ENCODE peak calls at places on chromosomes 7 and 10, in six cellular contexts. One of them, this sample, is unnamed.

GRCh38 chr10:105352827-105353226 is 711.7 kb downstream of the SORCS3 start:
- DNase-seq in SW480: no peak
- DNase-seq in midbrain: no peak
- DNase-seq in substantia nigra: no peak
- DNase-seq in activated T-helper 1 cell treated with Interleukin-2 at 50 U/mL for 16 hours: no peak
- DNase-seq in cerebellum: no peak
- DNase-seq in this sample: no peak

GRCh38 chr7:130669051-130669700 is 628 bp upstream of the COPG2 start:
- DNase-seq in SW480: peak; percentile 14
- DNase-seq in midbrain: peak; percentile 20
- DNase-seq in substantia nigra: no peak
- DNase-seq in activated T-helper 1 cell treated with Interleukin-2 at 50 U/mL for 16 hours: no peak
- DNase-seq in cerebellum: peak; percentile 9
- DNase-seq in this sample: no peak

GRCh38 chr7:50599385-50599784 is 34.2 kb upstream of the DDC start:
- DNase-seq in SW480: no peak
- DNase-seq in midbrain: no peak
- DNase-seq in substantia nigra: no peak
- DNase-seq in activated T-helper 1 cell treated with Interleukin-2 at 50 U/mL for 16 hours: no peak
- DNase-seq in cerebellum: no peak
- DNase-seq in this sample: no peak

GRCh38 chr10:72328045-72328828 is 26.5 kb downstream of the DNAJB12 start:
- DNase-seq in SW480: peak; percentile 73
- DNase-seq in midbrain: peak; percentile 82
- DNase-seq in substantia nigra: peak; percentile 39
- DNase-seq in activated T-helper 1 cell treated with Interleukin-2 at 50 U/mL for 16 hours: no peak
- DNase-seq in cerebellum: no peak
- DNase-seq in this sample: peak; percentile 52

GRCh38 chr7:99621271-99621670 is 4.5 kb downstream of the ZSCAN25 start:
- DNase-seq in SW480: no peak
- DNase-seq in midbrain: no peak
- DNase-seq in substantia nigra: no peak
- DNase-seq in activated T-helper 1 cell treated with Interleukin-2 at 50 U/mL for 16 hours: no peak
- DNase-seq in cerebellum: no peak
- DNase-seq in this sample: no peak

GRCh38 chr10:124641282-124642075 is 102.7 kb downstream of the FAM53B start:
- DNase-seq in SW480: no peak
- DNase-seq in midbrain: no peak
- DNase-seq in substantia nigra: no peak
- DNase-seq in activated T-helper 1 cell treated with Interleukin-2 at 50 U/mL for 16 hours: peak; percentile 13
- DNase-seq in cerebellum: no peak
- DNase-seq in this sample: no peak

GRCh38 chr7:111030358-111030735 is 60.6 kb upstream of the LRRN3 start:
- DNase-seq in SW480: no peak
- DNase-seq in midbrain: no peak
- DNase-seq in substantia nigra: no peak
- DNase-seq in activated T-helper 1 cell treated with Interleukin-2 at 50 U/mL for 16 hours: no peak
- DNase-seq in cerebellum: no peak
- DNase-seq in this sample: no peak

GRCh38 chr7:130392456-130392860 is 12.2 kb downstream of the CPA1 start:
- DNase-seq in SW480: no peak
- DNase-seq in midbrain: no peak
- DNase-seq in substantia nigra: no peak
- DNase-seq in activated T-helper 1 cell treated with Interleukin-2 at 50 U/mL for 16 hours: no peak
- DNase-seq in cerebellum: no peak
- DNase-seq in this sample: no peak

GRCh38 chr7:14717711-14718304 is 184.7 kb downstream of the DGKB start:
- DNase-seq in SW480: peak; percentile 62
- DNase-seq in midbrain: peak; percentile 53
- DNase-seq in substantia nigra: no peak
- DNase-seq in activated T-helper 1 cell treated with Interleukin-2 at 50 U/mL for 16 hours: no peak
- DNase-seq in cerebellum: peak; percentile 24
- DNase-seq in this sample: no peak

GRCh38 chr7:140358771-140359095 is 39.6 kb downstream of the SLC37A3 start:
- DNase-seq in SW480: no peak
- DNase-seq in midbrain: no peak
- DNase-seq in substantia nigra: no peak
- DNase-seq in activated T-helper 1 cell treated with Interleukin-2 at 50 U/mL for 16 hours: no peak
- DNase-seq in cerebellum: no peak
- DNase-seq in this sample: no peak

GRCh38 chr7:22791204-22792158 is 31.2 kb downstream of the TOMM7 start:
- DNase-seq in SW480: no peak
- DNase-seq in midbrain: no peak
- DNase-seq in substantia nigra: no peak
- DNase-seq in activated T-helper 1 cell treated with Interleukin-2 at 50 U/mL for 16 hours: no peak
- DNase-seq in cerebellum: no peak
- DNase-seq in this sample: no peak

GRCh38 chr7:51685794-51686193 is 369.2 kb upstream of the COBL start:
- DNase-seq in SW480: no peak
- DNase-seq in midbrain: no peak
- DNase-seq in substantia nigra: no peak
- DNase-seq in activated T-helper 1 cell treated with Interleukin-2 at 50 U/mL for 16 hours: no peak
- DNase-seq in cerebellum: no peak
- DNase-seq in this sample: no peak

GRCh38 chr10:70652761-70653657 is 19.3 kb upstream of the ADAMTS14 start:
- DNase-seq in SW480: no peak
- DNase-seq in midbrain: no peak
- DNase-seq in substantia nigra: no peak
- DNase-seq in activated T-helper 1 cell treated with Interleukin-2 at 50 U/mL for 16 hours: no peak
- DNase-seq in cerebellum: no peak
- DNase-seq in this sample: no peak

GRCh38 chr7:134678115-134678514 is 31.5 kb downstream of the BPGM start:
- DNase-seq in SW480: no peak
- DNase-seq in midbrain: no peak
- DNase-seq in substantia nigra: no peak
- DNase-seq in activated T-helper 1 cell treated with Interleukin-2 at 50 U/mL for 16 hours: no peak
- DNase-seq in cerebellum: no peak
- DNase-seq in this sample: no peak

GRCh38 chr10:11017575-11018425 is at the start of gene CELF2:
- DNase-seq in SW480: peak; percentile 67
- DNase-seq in midbrain: peak; percentile 40
- DNase-seq in substantia nigra: no peak
- DNase-seq in activated T-helper 1 cell treated with Interleukin-2 at 50 U/mL for 16 hours: peak; percentile 14
- DNase-seq in cerebellum: peak; percentile 84
- DNase-seq in this sample: peak; percentile 16

GRCh38 chr10:75345738-75346137 is 55.8 kb downstream of the ZNF503 start:
- DNase-seq in SW480: no peak
- DNase-seq in midbrain: no peak
- DNase-seq in substantia nigra: no peak
- DNase-seq in activated T-helper 1 cell treated with Interleukin-2 at 50 U/mL for 16 hours: no peak
- DNase-seq in cerebellum: no peak
- DNase-seq in this sample: no peak

GRCh38 chr7:4134631-4135030 is 547.5 kb upstream of the FOXK1 start:
- DNase-seq in SW480: no peak
- DNase-seq in midbrain: no peak
- DNase-seq in substantia nigra: no peak
- DNase-seq in activated T-helper 1 cell treated with Interleukin-2 at 50 U/mL for 16 hours: no peak
- DNase-seq in cerebellum: no peak
- DNase-seq in this sample: no peak

GRCh38 chr10:78597791-78598555 is 470.8 kb upstream of the ZMIZ1 start:
- DNase-seq in SW480: no peak
- DNase-seq in midbrain: no peak
- DNase-seq in substantia nigra: no peak
- DNase-seq in activated T-helper 1 cell treated with Interleukin-2 at 50 U/mL for 16 hours: no peak
- DNase-seq in cerebellum: no peak
- DNase-seq in this sample: no peak

GRCh38 chr10:129849452-129849750 is 114.7 kb downstream of the EBF3 start:
- DNase-seq in SW480: peak; percentile 49
- DNase-seq in midbrain: no peak
- DNase-seq in substantia nigra: no peak
- DNase-seq in activated T-helper 1 cell treated with Interleukin-2 at 50 U/mL for 16 hours: no peak
- DNase-seq in cerebellum: no peak
- DNase-seq in this sample: no peak

GRCh38 chr7:134632937-134633540 is 13.6 kb upstream of the BPGM start:
- DNase-seq in SW480: peak; percentile 49
- DNase-seq in midbrain: peak; percentile 38
- DNase-seq in substantia nigra: no peak
- DNase-seq in activated T-helper 1 cell treated with Interleukin-2 at 50 U/mL for 16 hours: no peak
- DNase-seq in cerebellum: peak; percentile 12
- DNase-seq in this sample: no peak

GRCh38 chr10:102509387-102509786 is 5.6 kb downstream of the SUFU start:
- DNase-seq in SW480: no peak
- DNase-seq in midbrain: no peak
- DNase-seq in substantia nigra: no peak
- DNase-seq in activated T-helper 1 cell treated with Interleukin-2 at 50 U/mL for 16 hours: no peak
- DNase-seq in cerebellum: no peak
- DNase-seq in this sample: no peak

GRCh38 chr10:127117125-127117524 is 79.3 kb downstream of the INSYN2A start:
- DNase-seq in SW480: peak; percentile 8
- DNase-seq in midbrain: peak; percentile 18
- DNase-seq in substantia nigra: no peak
- DNase-seq in activated T-helper 1 cell treated with Interleukin-2 at 50 U/mL for 16 hours: no peak
- DNase-seq in cerebellum: no peak
- DNase-seq in this sample: no peak

GRCh38 chr7:28419717-28420116 is 7.4 kb downstream of the CREB5 start:
- DNase-seq in SW480: no peak
- DNase-seq in midbrain: no peak
- DNase-seq in substantia nigra: no peak
- DNase-seq in activated T-helper 1 cell treated with Interleukin-2 at 50 U/mL for 16 hours: no peak
- DNase-seq in cerebellum: no peak
- DNase-seq in this sample: no peak

GRCh38 chr7:100367676-100368613 is 5.3 kb upstream of the PILRA start:
- DNase-seq in SW480: no peak
- DNase-seq in midbrain: no peak
- DNase-seq in substantia nigra: no peak
- DNase-seq in activated T-helper 1 cell treated with Interleukin-2 at 50 U/mL for 16 hours: no peak
- DNase-seq in cerebellum: peak; percentile 91
- DNase-seq in this sample: no peak

GRCh38 chr7:128405345-128406146 is 4.2 kb downstream of the IMPDH1 start:
- DNase-seq in SW480: no peak
- DNase-seq in midbrain: no peak
- DNase-seq in substantia nigra: no peak
- DNase-seq in activated T-helper 1 cell treated with Interleukin-2 at 50 U/mL for 16 hours: peak; percentile 49
- DNase-seq in cerebellum: no peak
- DNase-seq in this sample: no peak